ENCODE peak calls at places on chromosomes 4 and X, in ten cellular contexts. F, B, C, E, N, K, U, H, O and A are unnamed samples.

GRCh38 chr4:7270121-7270520 is 77.8 kb downstream of the SORCS2 start:
- DNase-seq in F (no peak), B (no peak), C (no peak), E (no peak), N (no peak), K (no peak), U (no peak), H (no peak), O (no peak), A (no peak)

GRCh38 chr4:7403001-7403400 is 31.7 kb downstream of the PSAPL1 start:
- DNase-seq in F (no peak), B (no peak), C (no peak), E (no peak), N (no peak), K (no peak), U (no peak), H (no peak), O (no peak), A (no peak)

GRCh38 chrX:96770315-96770714 is 85.7 kb downstream of the DIAPH2 start:
- DNase-seq in F (no peak), B (no peak), C (peak; percentile 11), E (no peak), N (peak; percentile 10), K (no peak), U (no peak), H (peak; percentile 1), O (no peak), A (peak; percentile 9)

GRCh38 chrX:111199505-111199904 is 70.8 kb downstream of the CAPN6 start:
- DNase-seq in F (no peak), B (no peak), C (no peak), E (no peak), N (no peak), K (no peak), U (no peak), H (no peak), O (no peak), A (no peak)

GRCh38 chr4:168766537-168767316 is 243.3 kb downstream of the CBR4 start:
- DNase-seq in F (no peak), B (no peak), C (peak; percentile 95), E (no peak), N (no peak), K (no peak), U (no peak), H (peak; percentile 62), O (no peak), A (peak; percentile 67)

GRCh38 chr4:145179201-145179860 is 1.1 kb downstream of the OTUD4 start:
- DNase-seq in F (peak; percentile 51), B (peak; percentile 25), C (peak; percentile 56), E (peak; percentile 6), N (peak; percentile 22), K (peak; percentile 28), U (peak; percentile 82), H (peak; percentile 52), O (peak; percentile 14), A (peak; percentile 67)

GRCh38 chr4:119025440-119025839 is 110.2 kb upstream of the MYOZ2 start:
- DNase-seq in F (no peak), B (no peak), C (peak; percentile 74), E (no peak), N (no peak), K (no peak), U (no peak), H (peak; percentile 61), O (no peak), A (peak; percentile 73)

GRCh38 chr4:172830295-172830764 is 338.3 kb upstream of the GALNT7 start:
- DNase-seq in F (no peak), B (no peak), C (peak; percentile 29), E (no peak), N (no peak), K (no peak), U (no peak), H (peak; percentile 34), O (no peak), A (peak; percentile 32)

GRCh38 chr4:184097240-184097619 is 120.4 kb downstream of the ENPP6 start:
- DNase-seq in F (peak; percentile 43), B (peak; percentile 39), C (peak; percentile 1), E (no peak), N (peak; percentile 13), K (no peak), U (peak; percentile 47), H (peak; percentile 29), O (no peak), A (peak; percentile 31)

GRCh38 chr4:41613362-41613761 is 75.4 kb downstream of the LIMCH1 start:
- DNase-seq in F (no peak), B (no peak), C (peak; percentile 54), E (no peak), N (no peak), K (no peak), U (no peak), H (no peak), O (no peak), A (peak; percentile 18)

GRCh38 chr4:7831330-7831729 is 108.3 kb downstream of the AFAP1 start:
- DNase-seq in F (no peak), B (no peak), C (peak; percentile 93), E (peak; percentile 71), N (no peak), K (no peak), U (peak; percentile 44), H (no peak), O (no peak), A (no peak)

GRCh38 chr4:137545461-137545861 is 13.2 kb upstream of the PCDH18 start:
- DNase-seq in F (no peak), B (no peak), C (peak; percentile 94), E (no peak), N (no peak), K (no peak), U (no peak), H (peak; percentile 32), O (no peak), A (no peak)

GRCh38 chr4:103244251-103244650 is 46.1 kb upstream of the CENPE start:
- DNase-seq in F (no peak), B (no peak), C (no peak), E (no peak), N (no peak), K (no peak), U (no peak), H (peak; percentile 1), O (no peak), A (no peak)

GRCh38 chr4:7358100-7358735 is 76.5 kb downstream of the PSAPL1 start:
- DNase-seq in F (no peak), B (peak; percentile 29), C (peak; percentile 87), E (no peak), N (peak; percentile 70), K (peak; percentile 61), U (no peak), H (peak; percentile 93), O (no peak), A (peak; percentile 93)

GRCh38 chrX:43224496-43224895 is 431.6 kb upstream of the MAOA start:
- DNase-seq in F (no peak), B (no peak), C (no peak), E (no peak), N (no peak), K (no peak), U (no peak), H (peak; percentile 7), O (no peak), A (peak; percentile 24)

GRCh38 chrX:9183481-9183880 is 149.6 kb upstream of the FAM9B start:
- DNase-seq in F (no peak), B (no peak), C (no peak), E (no peak), N (no peak), K (no peak), U (no peak), H (peak; percentile 43), O (no peak), A (peak; percentile 65)

GRCh38 chr4:100826067-100826466 is 308.2 kb upstream of the EMCN start:
- DNase-seq in F (no peak), B (no peak), C (no peak), E (no peak), N (no peak), K (no peak), U (no peak), H (no peak), O (no peak), A (no peak)

GRCh38 chr4:150078996-150079581 is 844 bp downstream of the DCLK2 start:
- DNase-seq in F (peak; percentile 16), B (no peak), C (peak; percentile 68), E (no peak), N (no peak), K (no peak), U (peak; percentile 24), H (peak; percentile 48), O (peak; percentile 12), A (peak; percentile 63)

GRCh38 chr4:76547167-76547760 is 112.2 kb downstream of the SHROOM3 start:
- DNase-seq in F (no peak), B (no peak), C (peak; percentile 78), E (no peak), N (no peak), K (no peak), U (no peak), H (peak; percentile 23), O (no peak), A (no peak)

GRCh38 chr4:94576163-94576562 is 124.4 kb downstream of the PDLIM5 start:
- DNase-seq in F (no peak), B (no peak), C (no peak), E (no peak), N (no peak), K (no peak), U (no peak), H (no peak), O (no peak), A (no peak)

GRCh38 chrX:45009371-45010000 is 136.5 kb downstream of the KDM6A start:
- DNase-seq in F (no peak), B (no peak), C (peak; percentile 59), E (no peak), N (no peak), K (peak; percentile 8), U (no peak), H (peak; percentile 34), O (no peak), A (peak; percentile 64)

GRCh38 chr4:52317361-52317879 is 266.3 kb downstream of the SPATA18 start:
- DNase-seq in F (no peak), B (no peak), C (no peak), E (no peak), N (no peak), K (no peak), U (no peak), H (no peak), O (no peak), A (peak; percentile 52)

GRCh38 chr4:100117749-100118148 is 72.5 kb downstream of the DDIT4L start:
- DNase-seq in F (no peak), B (no peak), C (no peak), E (no peak), N (peak; percentile 1), K (no peak), U (no peak), H (no peak), O (no peak), A (no peak)